ENCODE peak calls at places on chromosomes 6 and 20, in five cellular contexts. A, Y, S, F and L are unnamed samples.

GRCh38 chr6:40000964-40001515 is 66.8 kb upstream of the MOCS1 start:
- DNase-seq in A (no peak), Y (no peak), S (no peak), F (no peak), L (no peak)

GRCh38 chr6:43943099-43943766 is 173.2 kb downstream of the VEGFA start:
- DNase-seq in A (no peak), Y (no peak), S (no peak), F (no peak), L (no peak)

GRCh38 chr6:16802071-16802470 is 40.8 kb upstream of the ATXN1 start:
- DNase-seq in A (no peak), Y (no peak), S (no peak), F (peak; percentile 79), L (peak; percentile 73)

GRCh38 chr6:150835620-150836019 is 29.9 kb upstream of the MTHFD1L start:
- DNase-seq in A (no peak), Y (no peak), S (peak; percentile 15), F (no peak), L (no peak)

GRCh38 chr6:121951918-121952379 is 447.5 kb upstream of the HSF2 start:
- DNase-seq in A (no peak), Y (peak; percentile 94), S (peak; percentile 26), F (peak; percentile 41), L (peak; percentile 30)

GRCh38 chr20:63681609-63682142 is 14.8 kb upstream of the TNFRSF6B start:
- DNase-seq in A (no peak), Y (no peak), S (no peak), F (no peak), L (no peak)

GRCh38 chr6:38524436-38525145 is 115.1 kb downstream of the BTBD9 start:
- DNase-seq in A (no peak), Y (no peak), S (no peak), F (no peak), L (no peak)

GRCh38 chr20:34861386-34862084 is 11.1 kb downstream of the GGT7 start:
- DNase-seq in A (no peak), Y (no peak), S (peak; percentile 44), F (no peak), L (no peak)

GRCh38 chr6:118356686-118357085 is 191.4 kb upstream of the PLN start:
- DNase-seq in A (no peak), Y (no peak), S (no peak), F (no peak), L (no peak)

GRCh38 chr6:90177544-90178293 is 118.9 kb downstream of the BACH2 start:
- DNase-seq in A (no peak), Y (no peak), S (no peak), F (no peak), L (no peak)